ENCODE peak calls at places on chromosomes 13 and 19, in four cellular contexts. One of them, this sample, is unnamed.

GRCh38 chr19:36072081-36072480 is 17.4 kb downstream of the WDR62 start:
- DNase-seq in CD4-positive, CD25-positive, alpha-beta regulatory T cell: no peak
- DNase-seq in osteoblast: no peak
- DNase-seq in endothelial cell of umbilical vein: no peak
- DNase-seq in this sample: no peak

GRCh38 chr13:41520699-41521630 is 63.6 kb downstream of the RGCC start:
- DNase-seq in CD4-positive, CD25-positive, alpha-beta regulatory T cell: no peak
- DNase-seq in osteoblast: peak; percentile 76
- DNase-seq in endothelial cell of umbilical vein: no peak
- DNase-seq in this sample: no peak

GRCh38 chr13:45482571-45483173 is 17.9 kb downstream of the COG3 start:
- DNase-seq in CD4-positive, CD25-positive, alpha-beta regulatory T cell: no peak
- DNase-seq in osteoblast: no peak
- DNase-seq in endothelial cell of umbilical vein: peak; percentile 78
- DNase-seq in this sample: no peak

GRCh38 chr13:99624936-99625540 is 123.8 kb downstream of the TM9SF2 start:
- DNase-seq in CD4-positive, CD25-positive, alpha-beta regulatory T cell: no peak
- DNase-seq in osteoblast: no peak
- DNase-seq in endothelial cell of umbilical vein: no peak
- DNase-seq in this sample: no peak

GRCh38 chr13:80841346-80841882 is 500.5 kb upstream of the SPRY2 start:
- DNase-seq in CD4-positive, CD25-positive, alpha-beta regulatory T cell: no peak
- DNase-seq in osteoblast: no peak
- DNase-seq in endothelial cell of umbilical vein: peak; percentile 2
- DNase-seq in this sample: no peak

GRCh38 chr19:6062274-6062673 is 48.0 kb downstream of the RFX2 start:
- DNase-seq in CD4-positive, CD25-positive, alpha-beta regulatory T cell: peak; percentile 35
- DNase-seq in osteoblast: no peak
- DNase-seq in endothelial cell of umbilical vein: peak; percentile 99
- DNase-seq in this sample: peak; percentile 29

GRCh38 chr19:21566073-21566472 is 60.7 kb downstream of the ZNF429 start:
- DNase-seq in CD4-positive, CD25-positive, alpha-beta regulatory T cell: no peak
- DNase-seq in osteoblast: no peak
- DNase-seq in endothelial cell of umbilical vein: no peak
- DNase-seq in this sample: no peak

GRCh38 chr13:99495478-99496321 is 5.6 kb upstream of the TM9SF2 start:
- DNase-seq in CD4-positive, CD25-positive, alpha-beta regulatory T cell: no peak
- DNase-seq in osteoblast: no peak
- DNase-seq in endothelial cell of umbilical vein: no peak
- DNase-seq in this sample: peak; percentile 58

GRCh38 chr13:29046588-29046987 is 226.4 kb downstream of the MTUS2 start:
- DNase-seq in CD4-positive, CD25-positive, alpha-beta regulatory T cell: no peak
- DNase-seq in osteoblast: no peak
- DNase-seq in endothelial cell of umbilical vein: no peak
- DNase-seq in this sample: no peak

GRCh38 chr13:41597348-41598041 is 140.1 kb downstream of the RGCC start:
- DNase-seq in CD4-positive, CD25-positive, alpha-beta regulatory T cell: no peak
- DNase-seq in osteoblast: no peak
- DNase-seq in endothelial cell of umbilical vein: no peak
- DNase-seq in this sample: no peak

GRCh38 chr13:100363874-100364273 is 224.7 kb downstream of the GGACT start:
- DNase-seq in CD4-positive, CD25-positive, alpha-beta regulatory T cell: no peak
- DNase-seq in osteoblast: peak; percentile 35
- DNase-seq in endothelial cell of umbilical vein: peak; percentile 46
- DNase-seq in this sample: no peak

GRCh38 chr19:32208060-32208459 is 137.3 kb upstream of the ZNF507 start:
- DNase-seq in CD4-positive, CD25-positive, alpha-beta regulatory T cell: no peak
- DNase-seq in osteoblast: no peak
- DNase-seq in endothelial cell of umbilical vein: no peak
- DNase-seq in this sample: no peak
- H3K27ac ChIP-seq in CD4-positive, CD25-positive, alpha-beta regulatory T cell: no peak overlapping the region
- H3K27ac ChIP-seq in osteoblast: no peak overlapping the region
- H3K27ac ChIP-seq in endothelial cell of umbilical vein: no peak overlapping the region
- H3K27ac ChIP-seq in this sample: no peak overlapping the region

GRCh38 chr19:43776285-43776684 is 4.5 kb downstream of the KCNN4 start:
- DNase-seq in CD4-positive, CD25-positive, alpha-beta regulatory T cell: no peak
- DNase-seq in osteoblast: peak; percentile 65
- DNase-seq in endothelial cell of umbilical vein: no peak
- DNase-seq in this sample: no peak

GRCh38 chr19:43773725-43774102 is 7.1 kb downstream of the KCNN4 start:
- DNase-seq in CD4-positive, CD25-positive, alpha-beta regulatory T cell: no peak
- DNase-seq in osteoblast: peak; percentile 74
- DNase-seq in endothelial cell of umbilical vein: no peak
- DNase-seq in this sample: no peak

GRCh38 chr19:43777163-43777700 is 3.5 kb downstream of the KCNN4 start:
- DNase-seq in CD4-positive, CD25-positive, alpha-beta regulatory T cell: peak; percentile 34
- DNase-seq in osteoblast: peak; percentile 94
- DNase-seq in endothelial cell of umbilical vein: no peak
- DNase-seq in this sample: no peak

GRCh38 chr19:43775299-43775890 is 5.4 kb downstream of the KCNN4 start:
- DNase-seq in CD4-positive, CD25-positive, alpha-beta regulatory T cell: no peak
- DNase-seq in osteoblast: peak; percentile 65
- DNase-seq in endothelial cell of umbilical vein: no peak
- DNase-seq in this sample: no peak

DNA sequence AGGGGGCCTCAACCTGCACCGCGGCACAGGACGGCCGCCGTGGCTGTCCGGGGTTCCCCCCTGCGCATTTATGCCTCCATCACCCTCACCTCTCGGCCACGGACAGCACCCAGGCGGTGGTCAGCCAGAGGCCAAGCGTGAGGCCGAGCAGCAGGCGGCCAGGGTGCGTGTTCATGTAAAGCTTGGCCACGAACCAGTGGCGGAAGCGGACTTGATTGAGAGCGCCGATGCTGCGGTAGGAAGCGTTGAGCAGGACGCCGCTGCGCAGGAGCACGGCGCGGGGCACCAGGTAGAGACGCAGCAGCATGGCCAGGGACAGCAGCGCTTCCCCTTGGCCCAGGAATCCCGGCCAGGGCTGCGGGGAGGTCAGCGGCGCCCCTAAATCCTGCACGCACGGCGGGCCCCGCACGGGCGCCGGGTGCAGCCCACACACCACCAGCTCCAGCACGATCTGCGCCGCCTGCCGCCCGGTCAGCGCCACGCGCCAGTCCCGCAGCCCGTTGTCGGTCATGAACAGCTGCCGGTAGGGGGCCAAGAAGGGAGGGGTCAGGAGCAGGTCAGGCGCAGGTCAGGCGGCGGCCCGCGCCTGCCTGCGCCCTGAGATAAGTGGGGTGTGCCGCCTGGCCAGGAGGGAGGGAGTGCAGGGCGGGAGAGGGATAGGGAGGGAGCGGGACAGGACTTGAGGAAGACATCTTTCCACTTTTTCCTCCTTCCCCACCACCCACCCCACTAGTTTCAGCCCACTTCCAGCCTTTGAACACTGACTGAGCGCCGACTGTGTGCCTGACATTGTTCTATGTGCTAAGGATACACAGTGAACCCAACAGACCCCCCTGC is 6.5 kb downstream of the KCNN4 start:
- DNase-seq in CD4-positive, CD25-positive, alpha-beta regulatory T cell: no peak
- DNase-seq in osteoblast: peak; percentile 90
- DNase-seq in endothelial cell of umbilical vein: peak; percentile 70
- DNase-seq in this sample: peak; percentile 84
- H3K4me3 ChIP-seq in CD4-positive, CD25-positive, alpha-beta regulatory T cell: no peak overlapping the region
- H3K4me3 ChIP-seq in osteoblast: no peak overlapping the region
- H3K4me3 ChIP-seq in endothelial cell of umbilical vein: no peak overlapping the region
- H3K4me3 ChIP-seq in this sample: no peak overlapping the region

GRCh38 chr13:90321281-90321931 is 1026.1 kb upstream of the MIR17HG start:
- DNase-seq in CD4-positive, CD25-positive, alpha-beta regulatory T cell: no peak
- DNase-seq in osteoblast: no peak
- DNase-seq in endothelial cell of umbilical vein: no peak
- DNase-seq in this sample: no peak
- H3K27ac ChIP-seq in CD4-positive, CD25-positive, alpha-beta regulatory T cell: no peak overlapping the region
- H3K27ac ChIP-seq in osteoblast: no peak overlapping the region
- H3K27ac ChIP-seq in endothelial cell of umbilical vein: no peak overlapping the region
- H3K27ac ChIP-seq in this sample: no peak overlapping the region

DNA sequence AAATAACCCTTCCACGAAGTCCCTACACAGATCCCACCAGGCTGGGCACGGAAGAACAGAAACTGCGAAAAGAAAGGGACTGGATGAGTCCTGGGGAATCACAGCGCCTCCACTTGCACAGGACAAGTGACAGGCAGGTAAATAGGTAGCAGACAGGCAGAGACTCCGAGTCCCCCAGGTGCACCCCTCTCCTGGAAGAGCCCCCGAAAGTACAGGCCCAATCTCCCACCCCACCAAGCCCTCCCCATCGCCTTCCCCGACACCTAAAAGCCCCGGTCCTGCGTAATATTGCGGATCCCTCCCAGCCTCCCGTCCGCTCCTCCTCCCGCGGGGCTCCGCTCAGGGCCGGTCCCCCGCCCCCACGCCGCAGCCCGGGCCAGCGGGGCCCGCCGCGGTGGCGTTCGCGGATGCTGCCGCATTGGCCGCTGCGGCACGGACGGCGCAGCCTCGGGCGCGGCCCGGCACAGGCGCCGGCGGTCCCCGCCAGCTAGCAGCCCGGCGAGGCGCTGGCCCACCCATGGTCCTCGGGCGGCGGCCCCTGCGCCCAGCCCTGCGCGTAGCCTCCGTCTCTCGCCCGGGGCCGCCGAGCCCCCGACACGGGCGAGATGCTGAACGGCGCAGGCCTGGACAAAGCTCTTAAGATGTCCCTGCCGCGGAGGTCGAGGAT is at the start of gene ATP8A2:
- DNase-seq in CD4-positive, CD25-positive, alpha-beta regulatory T cell: no peak
- DNase-seq in osteoblast: peak; percentile 70
- DNase-seq in endothelial cell of umbilical vein: no peak
- DNase-seq in this sample: no peak
- H3K4me3 ChIP-seq in CD4-positive, CD25-positive, alpha-beta regulatory T cell: no peak within 1 kb of the TSS
- H3K4me3 ChIP-seq in osteoblast: peak within 1 kb of the TSS; percentile 30
- H3K4me3 ChIP-seq in endothelial cell of umbilical vein: no peak within 1 kb of the TSS
- H3K4me3 ChIP-seq in this sample: peak within 1 kb of the TSS; percentile 45

GRCh38 chr19:11140896-11141295 is 14.7 kb downstream of the SPC24 start:
- DNase-seq in CD4-positive, CD25-positive, alpha-beta regulatory T cell: no peak
- DNase-seq in osteoblast: no peak
- DNase-seq in endothelial cell of umbilical vein: no peak
- DNase-seq in this sample: no peak

GRCh38 chr19:11138659-11139526 is 16.7 kb downstream of the SPC24 start:
- DNase-seq in CD4-positive, CD25-positive, alpha-beta regulatory T cell: no peak
- DNase-seq in osteoblast: peak; percentile 96
- DNase-seq in endothelial cell of umbilical vein: peak; percentile 51
- DNase-seq in this sample: no peak

GRCh38 chr19:11131471-11131870 is 24.1 kb downstream of the SPC24 start:
- DNase-seq in CD4-positive, CD25-positive, alpha-beta regulatory T cell: no peak
- DNase-seq in osteoblast: peak; percentile 57
- DNase-seq in endothelial cell of umbilical vein: no peak
- DNase-seq in this sample: no peak

GRCh38 chr19:11137542-11138384 is 17.8 kb downstream of the SPC24 start:
- DNase-seq in CD4-positive, CD25-positive, alpha-beta regulatory T cell: peak; percentile 43
- DNase-seq in osteoblast: peak; percentile 96
- DNase-seq in endothelial cell of umbilical vein: peak; percentile 53
- DNase-seq in this sample: peak; percentile 63

DNA sequence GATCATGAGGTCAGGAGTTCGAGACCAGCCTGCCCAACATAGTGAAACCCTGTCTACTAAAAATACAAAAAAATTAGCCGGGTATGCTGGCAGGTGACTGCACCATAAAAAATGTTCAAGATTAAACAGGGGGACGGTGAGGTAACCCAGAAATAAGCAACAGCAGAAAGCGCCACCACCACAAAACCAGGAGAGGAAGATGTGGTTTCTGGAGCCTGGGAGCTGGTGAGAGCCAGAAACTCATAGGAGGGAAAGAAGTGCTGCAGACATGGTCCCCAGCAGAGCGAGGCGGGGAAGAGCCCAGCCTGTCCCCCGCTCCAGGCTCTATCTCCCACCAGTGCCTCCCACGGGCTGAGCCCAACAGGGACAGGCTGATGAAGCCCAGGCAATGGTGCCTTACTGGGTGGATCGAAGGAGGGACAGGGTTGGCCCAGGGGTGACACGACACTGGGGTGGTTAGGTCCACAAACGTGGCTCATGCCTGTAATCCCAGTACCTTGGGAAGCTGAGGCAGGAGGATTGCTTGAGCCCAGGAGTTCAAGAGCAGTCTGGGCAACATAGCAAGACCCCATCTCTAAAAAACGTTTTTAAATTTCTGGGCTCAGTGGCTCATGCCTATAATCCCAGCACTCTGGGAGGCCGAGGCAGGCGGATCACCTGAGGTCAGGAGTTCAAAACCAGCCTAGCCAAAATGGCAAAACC is 19.0 kb downstream of the SPC24 start:
- DNase-seq in CD4-positive, CD25-positive, alpha-beta regulatory T cell: no peak
- DNase-seq in osteoblast: peak; percentile 51
- DNase-seq in endothelial cell of umbilical vein: no peak
- DNase-seq in this sample: no peak
- H3K27ac ChIP-seq in CD4-positive, CD25-positive, alpha-beta regulatory T cell: no peak overlapping the region
- H3K27ac ChIP-seq in osteoblast: no peak overlapping the region
- H3K27ac ChIP-seq in endothelial cell of umbilical vein: no peak overlapping the region
- H3K27ac ChIP-seq in this sample: no peak overlapping the region

DNA sequence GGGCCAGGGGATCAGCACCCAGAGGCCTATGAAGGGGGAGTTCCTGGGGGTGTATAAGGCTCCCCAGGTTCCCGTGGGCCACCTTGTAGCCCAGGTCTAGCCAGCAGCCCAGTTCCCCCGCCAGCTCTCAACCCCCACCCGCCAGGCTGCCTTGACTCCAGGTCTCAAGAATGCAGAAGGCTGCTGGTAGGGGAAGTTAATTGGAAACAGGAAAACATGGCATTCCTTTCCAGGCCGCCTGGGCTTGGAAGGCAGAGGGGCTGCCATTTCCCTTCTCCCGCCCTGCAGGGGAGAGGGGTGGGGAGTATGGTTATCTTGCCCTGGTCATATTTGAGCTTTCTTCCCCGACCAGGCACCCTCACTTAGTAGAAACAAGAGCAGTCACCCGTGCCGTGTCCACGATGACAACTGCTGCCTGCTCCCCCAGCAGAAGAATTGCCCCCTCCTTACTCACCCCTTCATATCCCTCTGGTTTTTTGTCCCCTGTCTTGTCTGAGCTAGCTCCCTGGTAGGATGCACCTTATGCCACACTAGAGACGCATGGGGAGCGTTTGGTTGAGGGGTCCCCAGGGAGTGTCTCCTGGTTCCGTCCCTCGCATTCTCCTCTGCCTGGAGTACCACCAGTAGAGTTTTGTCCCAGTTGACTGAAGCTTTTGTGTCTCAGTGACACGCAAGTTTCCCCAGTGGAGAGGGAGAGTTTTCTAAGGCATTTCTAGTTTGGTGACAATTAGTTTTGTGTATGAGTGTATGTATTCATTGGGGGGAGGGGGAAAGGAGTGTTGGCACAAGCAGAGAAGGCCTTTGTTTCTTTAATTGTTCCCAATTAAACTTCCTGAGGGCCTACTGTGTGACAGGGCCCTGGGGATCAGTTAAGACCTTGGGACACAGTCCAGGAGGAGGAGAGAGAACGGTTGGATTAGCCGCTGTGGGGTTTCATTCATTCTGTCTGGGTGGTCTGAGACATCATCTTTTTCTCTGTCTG is 4.5 kb downstream of the BICRA start:
- DNase-seq in CD4-positive, CD25-positive, alpha-beta regulatory T cell: no peak
- DNase-seq in osteoblast: peak; percentile 94
- DNase-seq in endothelial cell of umbilical vein: peak; percentile 76
- DNase-seq in this sample: no peak
- H3K4me3 ChIP-seq in CD4-positive, CD25-positive, alpha-beta regulatory T cell: no peak overlapping the region
- H3K4me3 ChIP-seq in osteoblast: no peak overlapping the region
- H3K4me3 ChIP-seq in endothelial cell of umbilical vein: no peak overlapping the region
- H3K4me3 ChIP-seq in this sample: no peak overlapping the region

This sample was measured in small intestine.